ENCODE peak calls at places on chromosome 2, in four cellular contexts. One of them, this sample, is unnamed.

GRCh38 chr2:173298536-173299097 is 56.1 kb upstream of the CDCA7 start:
- DNase-seq in HepG2: no peak
- DNase-seq in A549: no peak
- DNase-seq in GM12878: no peak
- DNase-seq in this sample: peak

GRCh38 chr2:117523267-117523666 is 291.2 kb upstream of the DDX18 start:
- DNase-seq in GM12878: no peak
- DNase-seq in HepG2: no peak
- DNase-seq in A549: no peak
- DNase-seq in this sample: peak

GRCh38 chr2:7377861-7378569 is 460.8 kb downstream of the RNF144A start:
- DNase-seq in HepG2: no peak
- DNase-seq in GM12878: no peak
- DNase-seq in A549: peak
- DNase-seq in this sample: no peak

GRCh38 chr2:144938308-144938709 is 418.4 kb upstream of the ZEB2 start:
- DNase-seq in GM12878: no peak
- DNase-seq in HepG2: peak
- DNase-seq in A549: no peak
- DNase-seq in this sample: peak

GRCh38 chr2:171811229-171811628 is 82.8 kb downstream of the SLC25A12 start:
- DNase-seq in HepG2: peak
- DNase-seq in GM12878: no peak
- DNase-seq in A549: peak
- DNase-seq in this sample: no peak

GRCh38 chr2:70140978-70141753 is 49.7 kb downstream of the C2orf42 start:
- DNase-seq in GM12878: peak
- DNase-seq in HepG2: peak
- DNase-seq in A549: no peak
- DNase-seq in this sample: peak

GRCh38 chr2:96799623-96799935 is 16.5 kb upstream of the CNNM3 start:
- DNase-seq in GM12878: no peak
- DNase-seq in A549: no peak
- DNase-seq in HepG2: no peak
- DNase-seq in this sample: no peak

GRCh38 chr2:240502430-240503121 is 55.2 kb downstream of the ANKMY1 start:
- DNase-seq in A549: no peak
- DNase-seq in HepG2: no peak
- DNase-seq in GM12878: no peak
- DNase-seq in this sample: no peak

GRCh38 chr2:102100371-102101096 is 42.0 kb upstream of the IL1R1 start:
- DNase-seq in A549: no peak
- DNase-seq in GM12878: no peak
- DNase-seq in HepG2: peak
- DNase-seq in this sample: no peak

GRCh38 chr2:160584972-160585494 is 91.4 kb upstream of the RBMS1 start:
- DNase-seq in HepG2: no peak
- DNase-seq in A549: no peak
- DNase-seq in GM12878: no peak
- DNase-seq in this sample: no peak

GRCh38 chr2:217830061-217830460 is 172.7 kb downstream of the TNS1 start:
- DNase-seq in A549: no peak
- DNase-seq in HepG2: no peak
- DNase-seq in GM12878: no peak
- DNase-seq in this sample: no peak

GRCh38 chr2:111704246-111704645 is 179.7 kb downstream of the ANAPC1 start:
- DNase-seq in GM12878: no peak
- DNase-seq in A549: peak
- DNase-seq in HepG2: peak
- DNase-seq in this sample: no peak

GRCh38 chr2:145731467-145731866 is 1211.5 kb upstream of the ZEB2 start:
- DNase-seq in GM12878: no peak
- DNase-seq in A549: no peak
- DNase-seq in HepG2: no peak
- DNase-seq in this sample: no peak

GRCh38 chr2:84888401-84889276 is 7.8 kb upstream of the TRABD2A start:
- DNase-seq in A549: no peak
- DNase-seq in GM12878: peak
- DNase-seq in HepG2: no peak
- DNase-seq in this sample: no peak

GRCh38 chr2:165469417-165469816 is at the start of gene CSRNP3:
- DNase-seq in A549: peak
- DNase-seq in GM12878: no peak
- DNase-seq in HepG2: peak
- DNase-seq in this sample: no peak

GRCh38 chr2:144521702-144522101 is 1.8 kb upstream of the ZEB2 start:
- DNase-seq in GM12878: no peak
- DNase-seq in HepG2: no peak
- DNase-seq in A549: no peak
- DNase-seq in this sample: no peak

GRCh38 chr2:7161501-7161900 is 244.3 kb downstream of the RNF144A start:
- DNase-seq in A549: no peak
- DNase-seq in HepG2: no peak
- DNase-seq in GM12878: no peak
- DNase-seq in this sample: no peak

GRCh38 chr2:234496835-234497591 is at the start of gene ARL4C:
- DNase-seq in HepG2: peak
- DNase-seq in GM12878: no peak
- DNase-seq in A549: no peak
- DNase-seq in this sample: peak

GRCh38 chr2:31078579-31079105 is 59.6 kb downstream of the GALNT14 start:
- DNase-seq in HepG2: no peak
- DNase-seq in GM12878: no peak
- DNase-seq in A549: peak
- DNase-seq in this sample: no peak

GRCh38 chr2:88606371-88607030 is 20.8 kb downstream of the EIF2AK3 start:
- DNase-seq in A549: no peak
- DNase-seq in HepG2: no peak
- DNase-seq in GM12878: peak
- DNase-seq in this sample: no peak

GRCh38 chr2:1707771-1708351 is 36.5 kb downstream of the PXDN start:
- DNase-seq in HepG2: no peak
- DNase-seq in GM12878: no peak
- DNase-seq in A549: no peak
- DNase-seq in this sample: no peak

GRCh38 chr2:96602330-96602823 is 35.7 kb downstream of the KANSL3 start:
- DNase-seq in GM12878: no peak
- DNase-seq in A549: no peak
- DNase-seq in HepG2: peak
- DNase-seq in this sample: no peak

GRCh38 chr2:167582619-167583018 is 664.8 kb downstream of the STK39 start:
- DNase-seq in GM12878: no peak
- DNase-seq in HepG2: no peak
- DNase-seq in A549: no peak
- DNase-seq in this sample: no peak

DNA sequence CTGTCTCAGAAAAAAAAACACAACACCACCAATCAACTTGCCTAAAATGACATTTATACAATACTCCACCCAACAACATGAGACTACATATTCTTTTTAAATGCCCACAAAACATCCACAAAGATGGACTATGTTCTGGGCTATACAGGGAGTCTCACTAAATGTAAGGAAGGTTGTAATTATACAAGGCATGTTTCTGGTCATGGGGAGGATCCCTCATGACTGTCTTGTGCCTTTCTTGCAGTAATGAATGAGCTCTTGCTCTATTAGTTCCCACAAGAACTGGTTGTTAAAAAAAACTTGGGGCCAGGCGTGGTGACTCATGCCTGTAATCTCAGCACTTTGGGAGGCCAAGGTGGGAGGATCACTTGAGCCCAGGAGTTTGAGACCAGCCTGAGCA is 17.5 kb upstream of the SLC3A1 start:
- DNase-seq in GM12878: no peak
- DNase-seq in HepG2: no peak
- DNase-seq in A549: no peak
- DNase-seq in this sample: no peak
- TF ChIP-seq CHD4 in GM12878: no peak
- TF ChIP-seq CHD4 in HepG2: no peak
- TF ChIP-seq CHD4 in A549: no peak
- TF ChIP-seq CHD4 in this sample: no peak

GRCh38 chr2:47490406-47490805 is 87.5 kb downstream of the MSH2 start:
- DNase-seq in A549: no peak
- DNase-seq in HepG2: no peak
- DNase-seq in GM12878: no peak
- DNase-seq in this sample: no peak

GRCh38 chr2:47486858-47487497 is 84.0 kb downstream of the MSH2 start:
- DNase-seq in A549: no peak
- DNase-seq in HepG2: no peak
- DNase-seq in GM12878: peak
- DNase-seq in this sample: peak

GRCh38 chr2:47485751-47486300 is 82.9 kb downstream of the MSH2 start:
- DNase-seq in HepG2: no peak
- DNase-seq in A549: no peak
- DNase-seq in GM12878: no peak
- DNase-seq in this sample: no peak

GRCh38 chr2:47487498-47487875 is 84.5 kb downstream of the MSH2 start:
- DNase-seq in A549: no peak
- DNase-seq in HepG2: no peak
- DNase-seq in GM12878: no peak
- DNase-seq in this sample: no peak

GRCh38 chr2:47488870-47489584 is 86.1 kb downstream of the MSH2 start:
- DNase-seq in HepG2: peak
- DNase-seq in GM12878: no peak
- DNase-seq in A549: peak
- DNase-seq in this sample: no peak
- TF ChIP-seq CHD4 in HepG2: no peak
- TF ChIP-seq CHD4 in GM12878: no peak
- TF ChIP-seq CHD4 in A549: no peak
- TF ChIP-seq CHD4 in this sample: no peak

DNA sequence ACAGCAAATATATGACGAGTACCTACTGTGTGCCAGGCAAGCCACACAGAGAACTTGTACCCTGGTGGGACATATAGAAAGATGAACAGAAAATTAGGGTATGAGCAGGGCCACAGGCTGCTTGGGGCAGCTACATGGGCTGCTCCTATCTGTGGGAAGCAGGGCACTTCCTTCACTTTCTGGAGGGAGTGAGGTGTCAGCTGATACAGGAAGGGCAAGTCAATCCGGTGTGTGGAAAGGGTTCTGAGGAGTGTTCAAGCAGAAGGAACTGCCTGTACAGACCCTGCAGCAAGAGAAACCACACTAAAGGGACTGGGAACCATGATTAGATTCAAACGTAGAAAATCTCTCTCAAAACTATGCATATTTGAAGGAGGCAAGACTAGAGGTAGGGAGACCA is 58.6 kb upstream of the BCL11A start:
- DNase-seq in GM12878: no peak
- DNase-seq in A549: no peak
- DNase-seq in HepG2: no peak
- DNase-seq in this sample: no peak
- TF ChIP-seq CHD4 in GM12878: no peak
- TF ChIP-seq CHD4 in A549: no peak
- TF ChIP-seq CHD4 in HepG2: no peak
- TF ChIP-seq CHD4 in this sample: no peak

GRCh38 chr2:74396149-74396548 is 16.0 kb upstream of the DCTN1 start:
- DNase-seq in GM12878: no peak
- DNase-seq in HepG2: no peak
- DNase-seq in A549: no peak
- DNase-seq in this sample: no peak

GRCh38 chr2:74401891-74402290 is 19.5 kb downstream of the C2orf81 start:
- DNase-seq in A549: no peak
- DNase-seq in HepG2: no peak
- DNase-seq in GM12878: no peak
- DNase-seq in this sample: no peak

GRCh38 chr2:74399785-74400184 is 19.7 kb upstream of the DCTN1 start:
- DNase-seq in A549: peak
- DNase-seq in GM12878: no peak
- DNase-seq in HepG2: peak
- DNase-seq in this sample: peak
- TF ChIP-seq CHD4 in A549: no peak
- TF ChIP-seq CHD4 in GM12878: no peak
- TF ChIP-seq CHD4 in HepG2: no peak
- TF ChIP-seq CHD4 in this sample: no peak

GRCh38 chr2:227716501-227716900 is 1.3 kb downstream of the SLC19A3 start:
- DNase-seq in A549: no peak
- DNase-seq in HepG2: no peak
- DNase-seq in GM12878: no peak
- DNase-seq in this sample: no peak

GRCh38 chr2:227719637-227720036 is 1.8 kb upstream of the SLC19A3 start:
- DNase-seq in HepG2: no peak
- DNase-seq in A549: no peak
- DNase-seq in GM12878: no peak
- DNase-seq in this sample: no peak

GRCh38 chr2:227720680-227721079 is 2.9 kb upstream of the SLC19A3 start:
- DNase-seq in GM12878: no peak
- DNase-seq in HepG2: no peak
- DNase-seq in A549: no peak
- DNase-seq in this sample: no peak

DNA sequence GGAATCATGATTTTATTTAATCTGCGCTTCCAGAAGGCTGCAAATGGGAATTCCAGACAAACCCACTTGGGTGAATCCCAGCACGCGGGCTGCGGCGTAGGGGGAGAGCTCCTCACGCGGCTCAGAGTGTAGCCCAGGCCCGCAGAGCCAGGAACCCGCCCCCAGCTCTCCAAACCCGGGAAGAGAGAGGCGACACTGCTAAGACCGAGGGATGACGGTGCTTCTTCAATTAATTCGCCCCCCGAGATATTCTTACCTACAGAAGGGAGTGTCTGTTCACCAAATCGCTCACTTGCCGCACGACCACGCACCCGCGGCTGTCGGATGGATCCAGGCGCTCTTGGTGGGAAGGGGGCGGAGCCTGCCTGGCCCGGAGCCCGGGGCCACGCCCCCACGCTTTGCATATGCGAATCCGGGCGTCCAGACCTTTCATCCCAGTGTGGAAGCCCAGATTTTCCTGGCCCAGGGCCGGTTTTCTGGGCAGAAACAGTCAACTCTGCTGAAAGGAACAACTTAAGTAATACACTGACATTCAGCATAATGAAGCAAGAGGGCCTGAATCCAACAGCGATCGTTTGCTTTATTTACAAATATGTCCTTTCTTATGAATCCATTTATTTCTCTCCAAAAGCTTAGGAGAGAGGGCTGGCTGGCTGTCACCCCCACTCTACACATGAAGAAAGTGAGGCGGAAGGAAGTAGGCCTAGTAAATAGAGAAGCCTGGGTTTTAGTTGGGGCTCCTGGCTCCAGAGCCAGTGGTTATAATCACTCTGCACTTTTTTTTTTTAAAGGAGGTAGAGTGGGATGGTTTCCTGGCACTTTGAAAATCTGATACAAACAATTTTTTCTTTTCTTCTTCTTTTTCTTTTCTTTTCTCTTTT is at the start of gene SLC19A3:
- DNase-seq in A549: peak
- DNase-seq in GM12878: no peak
- DNase-seq in HepG2: peak
- DNase-seq in this sample: peak
- TF ChIP-seq CHD4 in A549: no peak
- TF ChIP-seq CHD4 in GM12878: no peak
- TF ChIP-seq CHD4 in HepG2: no peak
- TF ChIP-seq CHD4 in this sample: no peak

This sample was measured in K562.